ENCODE peak calls at places on chromosomes 13 and 19, in six cellular contexts. Z is heart right ventricle, J is pancreas, X is GM23248, Q is globus pallidus, V is AG08396. A is an unnamed sample.

GRCh38 chr19:17933414-17934129 is 757 bp downstream of the CCDC124 start:
- DNase-seq in Z (no peak), J (no peak), X (peak; percentile 76), Q (no peak), V (no peak), A (no peak)

GRCh38 chr19:35272954-35273649 is 4.3 kb downstream of the USF2 start:
- DNase-seq in Z (no peak), J (no peak), X (no peak), Q (no peak), V (no peak), A (no peak)

GRCh38 chr13:112652512-112653458 is 37.1 kb upstream of the ATP11A start:
- DNase-seq in Z (no peak), J (no peak), X (no peak), Q (no peak), V (no peak), A (no peak)

GRCh38 chr19:33654840-33655508 is 33.2 kb downstream of the CHST8 start:
- DNase-seq in Z (no peak), J (no peak), X (no peak), Q (no peak), V (no peak), A (no peak)

GRCh38 chr13:111422352-111422751 is 101.9 kb downstream of the TEX29 start:
- DNase-seq in Z (no peak), J (no peak), X (no peak), Q (no peak), V (no peak), A (no peak)

GRCh38 chr19:17289489-17289888 is 7.8 kb downstream of the ANKLE1 start:
- DNase-seq in Z (peak; percentile 73), J (no peak), X (peak; percentile 85), Q (no peak), V (peak; percentile 95), A (peak; percentile 25)

GRCh38 chr13:31827707-31828106 is 88.4 kb downstream of the RXFP2 start:
- DNase-seq in Z (no peak), J (no peak), X (no peak), Q (no peak), V (no peak), A (no peak)

GRCh38 chr19:19615086-19615485 is 3.4 kb downstream of the PBX4 start:
- DNase-seq in Z (no peak), J (no peak), X (peak; percentile 72), Q (no peak), V (no peak), A (peak; percentile 38)

GRCh38 chr13:79614519-79614918 is 133.6 kb downstream of the NDFIP2 start:
- DNase-seq in Z (no peak), J (no peak), X (no peak), Q (no peak), V (no peak), A (no peak)

GRCh38 chr19:9741476-9742171 is 26.9 kb downstream of the ZNF846 start:
- DNase-seq in Z (no peak), J (no peak), X (peak; percentile 21), Q (no peak), V (no peak), A (no peak)

GRCh38 chr19:38373907-38374331 is 452 bp upstream of the PSMD8 start:
- DNase-seq in Z (no peak), J (no peak), X (no peak), Q (no peak), V (no peak), A (no peak)

GRCh38 chr19:8192227-8192820 is 16.8 kb upstream of the CERS4 start:
- DNase-seq in Z (no peak), J (no peak), X (no peak), Q (no peak), V (no peak), A (no peak)

GRCh38 chr19:10784257-10784656 is 51.8 kb downstream of the TMED1 start:
- DNase-seq in Z (peak; percentile 55), J (peak; percentile 53), X (no peak), Q (no peak), V (no peak), A (no peak)

GRCh38 chr19:58381460-58382220 is 810 bp upstream of the ZNF837 start:
- DNase-seq in Z (no peak), J (no peak), X (no peak), Q (no peak), V (no peak), A (no peak)

GRCh38 chr19:51691122-51692064 is 1.7 kb upstream of the SPACA6 start:
- DNase-seq in Z (no peak), J (no peak), X (peak; percentile 54), Q (no peak), V (no peak), A (no peak)

GRCh38 chr19:41324921-41325639 is 15.1 kb downstream of the CCDC97 start:
- DNase-seq in Z (peak; percentile 89), J (no peak), X (peak; percentile 92), Q (no peak), V (peak; percentile 82), A (no peak)

GRCh38 chr19:2633693-2634075 is 68.8 kb downstream of the GNG7 start:
- DNase-seq in Z (no peak), J (no peak), X (no peak), Q (no peak), V (no peak), A (no peak)

GRCh38 chr19:8004723-8005513 is 523 bp downstream of the ELAVL1 start:
- DNase-seq in Z (no peak), J (no peak), X (peak; percentile 67), Q (no peak), V (peak; percentile 59), A (peak; percentile 33)

GRCh38 chr19:28067882-28068281 is 1145.1 kb downstream of the UQCRFS1 start:
- DNase-seq in Z (no peak), J (no peak), X (no peak), Q (no peak), V (no peak), A (no peak)

A was measured in stimulated activated naive CD4-positive, alpha-beta T cell treated with Interleukin-2 at 50 U/mL for 16 hours.